ENCODE peak calls at places on chromosomes 7 and 10, in four cellular contexts. J is GM19239, Q is posterior cingulate gyrus, M is SW480. U is an unnamed sample.

GRCh38 chr7:118803-119376 is 73.5 kb upstream of the FAM20C start:
- DNase-seq in J (no peak), Q (no peak), M (no peak), U (no peak)

GRCh38 chr7:617614-618538 is 98.2 kb upstream of the PDGFA start:
- DNase-seq in J (no peak), Q (no peak), M (no peak), U (no peak)

GRCh38 chr10:28845009-28845682 is 167.8 kb downstream of the BAMBI start:
- DNase-seq in J (no peak), Q (no peak), M (no peak), U (no peak)

GRCh38 chr10:16967000-16967865 is 150.0 kb upstream of the RSU1 start:
- DNase-seq in J (no peak), Q (no peak), M (no peak), U (no peak)

GRCh38 chr10:32004161-32004591 is 52.0 kb downstream of the KIF5B start:
- DNase-seq in J (no peak), Q (no peak), M (no peak), U (no peak)

GRCh38 chr7:79702116-79702515 is 248.6 kb upstream of the MAGI2 start:
- DNase-seq in J (no peak), Q (no peak), M (no peak), U (no peak)

GRCh38 chr10:116891208-116891607 is 41.9 kb downstream of the ENO4 start:
- DNase-seq in J (no peak), Q (no peak), M (no peak), U (no peak)

GRCh38 chr7:138195207-138195606 is 118.9 kb downstream of the AKR1D1 start:
- DNase-seq in J (no peak), Q (no peak), M (no peak), U (no peak)

GRCh38 chr7:108723343-108723957 is 153.8 kb downstream of the DNAJB9 start:
- DNase-seq in J (no peak), Q (no peak), M (no peak), U (no peak)

GRCh38 chr7:51226916-51227535 is 89.6 kb downstream of the COBL start:
- DNase-seq in J (no peak), Q (no peak), M (no peak), U (no peak)

GRCh38 chr7:6183006-6183405 is 89.4 kb downstream of the CYTH3 start:
- DNase-seq in J (no peak), Q (no peak), M (no peak), U (peak; percentile 11)

GRCh38 chr7:49767719-49768118 is 5.7 kb upstream of the VWC2 start:
- DNase-seq in J (no peak), Q (no peak), M (no peak), U (no peak)

GRCh38 chr10:84693006-84693405 is 364.6 kb downstream of the CCSER2 start:
- DNase-seq in J (no peak), Q (no peak), M (no peak), U (no peak)

GRCh38 chr10:77963901-77964300 is 37.3 kb upstream of the DLG5 start:
- DNase-seq in J (no peak), Q (no peak), M (no peak), U (no peak)

GRCh38 chr7:21960922-21961321 is 15.2 kb upstream of the CDCA7L start:
- DNase-seq in J (no peak), Q (no peak), M (peak; percentile 79), U (no peak)

GRCh38 chr7:45892407-45893035 is 4.2 kb downstream of the IGFBP1 start:
- DNase-seq in J (no peak), Q (no peak), M (no peak), U (no peak)

GRCh38 chr10:106897631-106898161 is 266.8 kb downstream of the SORCS1 start:
- DNase-seq in J (no peak), Q (no peak), M (no peak), U (no peak)

GRCh38 chr7:115471891-115472290 is 550.0 kb downstream of the MDFIC start:
- DNase-seq in J (no peak), Q (no peak), M (no peak), U (no peak)

GRCh38 chr10:44988957-44989620 is 10.5 kb upstream of the DEPP1 start:
- DNase-seq in J (no peak), Q (no peak), M (no peak), U (no peak)

GRCh38 chr10:80164596-80164995 is 32.1 kb downstream of the PLAC9 start:
- DNase-seq in J (no peak), Q (no peak), M (no peak), U (no peak)

GRCh38 chr7:29806131-29806792 is at the start of gene WIPF3:
- DNase-seq in J (no peak), Q (no peak), M (peak; percentile 31), U (peak; percentile 50)

U was measured in GM13976.